ENCODE peak calls at places on chromosomes 3 and 15, in ten cellular contexts. U is ELF-1; M is activated CD8-positive, alpha-beta memory T cell treated with anti-CD3 and anti-CD28 coated beads for 48 hours; P is cardiac muscle cell; N is NCI-H1092; E is central memory CD4-positive, alpha-beta T cell; Y is naive B cell; Q is stimulated activated CD4-positive, alpha-beta T cell treated with anti-CD3 and anti-CD28 coated beads, Interleukin-2, amount 100 ng/mL, for 48 hours; X is endodermal cell; R is globus pallidus. F is an unnamed sample.

GRCh38 chr3:172174396-172175253 is 135.2 kb downstream of the FNDC3B start:
- DNase-seq in Y (no peak), N (no peak), R (no peak), E (no peak), P (no peak), Q (no peak), M (no peak), X (peak), U (no peak), F (no peak)

GRCh38 chr15:70825841-70826240 is 28.1 kb downstream of the LARP6 start:
- DNase-seq in X (no peak), U (no peak), P (no peak), N (no peak), E (no peak), Y (no peak), M (no peak), R (no peak), Q (no peak), F (no peak)

GRCh38 chr15:98653686-98654085 is 5.3 kb downstream of the IGF1R start:
- DNase-seq in Q (no peak), N (no peak), M (no peak), X (no peak), Y (no peak), E (no peak), R (no peak), P (peak), U (no peak), F (no peak)

GRCh38 chr3:128559486-128560225 is 66.7 kb upstream of the GATA2 start:
- DNase-seq in X (peak), Y (no peak), M (no peak), E (no peak), P (no peak), Q (no peak), U (no peak), R (no peak), N (no peak), F (no peak)

GRCh38 chr15:58934114-58934447 is 602 bp upstream of the SLTM start:
- DNase-seq in Y (no peak), U (no peak), Q (no peak), X (no peak), P (no peak), M (no peak), R (no peak), E (no peak), N (no peak), F (no peak)

GRCh38 chr15:74789171-74789627 is 7.3 kb downstream of the CSK start:
- DNase-seq in U (no peak), Y (peak), R (no peak), X (no peak), N (no peak), Q (no peak), P (no peak), E (no peak), M (no peak), F (no peak)

GRCh38 chr3:66620185-66620803 is 119.5 kb upstream of the LRIG1 start:
- DNase-seq in Y (no peak), Q (no peak), U (no peak), N (no peak), R (peak), E (no peak), M (no peak), X (no peak), P (no peak), F (no peak)

GRCh38 chr15:36373549-36373948 is 205.9 kb upstream of the CDIN1 start:
- DNase-seq in Y (no peak), P (no peak), R (no peak), Q (no peak), N (no peak), E (no peak), M (no peak), X (no peak), U (no peak), F (no peak)

F was measured in brain microvascular endothelial cell.